ENCODE peak calls at places on chromosome 6, in ten cellular contexts. One of them, this sample, is unnamed.

GRCh38 chr6:154721460-154721859 is 11.8 kb upstream of the SCAF8 start:
- DNase-seq in occipital lobe: no peak
- DNase-seq in LoVo: peak; percentile 34
- DNase-seq in testis: no peak
- DNase-seq in ovary: no peak
- DNase-seq in HFFc6: peak; percentile 76
- DNase-seq in activated B cell treated with CpG ODN at 0.5 μM for 24 hours: no peak
- DNase-seq in choroid plexus epithelial cell: peak; percentile 83
- DNase-seq in AG08396: peak; percentile 28
- DNase-seq in NK-92 treated with Interleukin-12 subunit alpha and Interleukin-12 subunit beta, amount 100 ng/mL, for 24 hours: no peak
- DNase-seq in this sample: no peak

GRCh38 chr6:48101277-48101676 is 9.7 kb downstream of the PTCHD4 start:
- DNase-seq in occipital lobe: no peak
- DNase-seq in LoVo: no peak
- DNase-seq in testis: no peak
- DNase-seq in ovary: no peak
- DNase-seq in HFFc6: no peak
- DNase-seq in activated B cell treated with CpG ODN at 0.5 μM for 24 hours: no peak
- DNase-seq in choroid plexus epithelial cell: peak; percentile 19
- DNase-seq in AG08396: no peak
- DNase-seq in NK-92 treated with Interleukin-12 subunit alpha and Interleukin-12 subunit beta, amount 100 ng/mL, for 24 hours: no peak
- DNase-seq in this sample: no peak

GRCh38 chr6:130240232-130240631 is 17.5 kb upstream of the SAMD3 start:
- DNase-seq in occipital lobe: no peak
- DNase-seq in LoVo: no peak
- DNase-seq in testis: no peak
- DNase-seq in ovary: no peak
- DNase-seq in HFFc6: peak; percentile 68
- DNase-seq in activated B cell treated with CpG ODN at 0.5 μM for 24 hours: no peak
- DNase-seq in choroid plexus epithelial cell: peak; percentile 80
- DNase-seq in AG08396: peak; percentile 66
- DNase-seq in NK-92 treated with Interleukin-12 subunit alpha and Interleukin-12 subunit beta, amount 100 ng/mL, for 24 hours: no peak
- DNase-seq in this sample: no peak

GRCh38 chr6:140380371-140381218 is 1006.1 kb upstream of the CITED2 start:
- DNase-seq in occipital lobe: no peak
- DNase-seq in LoVo: no peak
- DNase-seq in testis: no peak
- DNase-seq in ovary: no peak
- DNase-seq in HFFc6: no peak
- DNase-seq in activated B cell treated with CpG ODN at 0.5 μM for 24 hours: no peak
- DNase-seq in choroid plexus epithelial cell: peak; percentile 75
- DNase-seq in AG08396: no peak
- DNase-seq in NK-92 treated with Interleukin-12 subunit alpha and Interleukin-12 subunit beta, amount 100 ng/mL, for 24 hours: no peak
- DNase-seq in this sample: no peak

GRCh38 chr6:162090734-162091133 is 636.8 kb downstream of the PRKN start:
- DNase-seq in occipital lobe: no peak
- DNase-seq in LoVo: no peak
- DNase-seq in testis: no peak
- DNase-seq in ovary: no peak
- DNase-seq in HFFc6: no peak
- DNase-seq in activated B cell treated with CpG ODN at 0.5 μM for 24 hours: no peak
- DNase-seq in choroid plexus epithelial cell: peak; percentile 66
- DNase-seq in AG08396: no peak
- DNase-seq in NK-92 treated with Interleukin-12 subunit alpha and Interleukin-12 subunit beta, amount 100 ng/mL, for 24 hours: no peak
- DNase-seq in this sample: no peak

GRCh38 chr6:190596-191395 is 101.5 kb upstream of the DUSP22 start:
- DNase-seq in occipital lobe: no peak
- DNase-seq in LoVo: no peak
- DNase-seq in testis: peak; percentile 12
- DNase-seq in ovary: no peak
- DNase-seq in HFFc6: no peak
- DNase-seq in activated B cell treated with CpG ODN at 0.5 μM for 24 hours: no peak
- DNase-seq in choroid plexus epithelial cell: no peak
- DNase-seq in AG08396: no peak
- DNase-seq in NK-92 treated with Interleukin-12 subunit alpha and Interleukin-12 subunit beta, amount 100 ng/mL, for 24 hours: peak; percentile 13
- DNase-seq in this sample: peak; percentile 20

GRCh38 chr6:157276134-157276532 is 47.2 kb downstream of the TMEM242 start:
- DNase-seq in occipital lobe: no peak
- DNase-seq in LoVo: no peak
- DNase-seq in testis: no peak
- DNase-seq in ovary: no peak
- DNase-seq in HFFc6: no peak
- DNase-seq in activated B cell treated with CpG ODN at 0.5 μM for 24 hours: no peak
- DNase-seq in choroid plexus epithelial cell: no peak
- DNase-seq in AG08396: no peak
- DNase-seq in NK-92 treated with Interleukin-12 subunit alpha and Interleukin-12 subunit beta, amount 100 ng/mL, for 24 hours: no peak
- DNase-seq in this sample: no peak

GRCh38 chr6:131182991-131183425 is 47.7 kb downstream of the AKAP7 start:
- DNase-seq in occipital lobe: no peak
- DNase-seq in LoVo: no peak
- DNase-seq in testis: no peak
- DNase-seq in ovary: no peak
- DNase-seq in HFFc6: peak; percentile 42
- DNase-seq in activated B cell treated with CpG ODN at 0.5 μM for 24 hours: no peak
- DNase-seq in choroid plexus epithelial cell: peak; percentile 69
- DNase-seq in AG08396: peak; percentile 16
- DNase-seq in NK-92 treated with Interleukin-12 subunit alpha and Interleukin-12 subunit beta, amount 100 ng/mL, for 24 hours: no peak
- DNase-seq in this sample: peak; percentile 67

GRCh38 chr6:168865-169455 is 123.3 kb upstream of the DUSP22 start:
- DNase-seq in occipital lobe: no peak
- DNase-seq in LoVo: peak; percentile 55
- DNase-seq in testis: no peak
- DNase-seq in ovary: no peak
- DNase-seq in HFFc6: peak; percentile 55
- DNase-seq in activated B cell treated with CpG ODN at 0.5 μM for 24 hours: no peak
- DNase-seq in choroid plexus epithelial cell: peak; percentile 71
- DNase-seq in AG08396: peak; percentile 62
- DNase-seq in NK-92 treated with Interleukin-12 subunit alpha and Interleukin-12 subunit beta, amount 100 ng/mL, for 24 hours: no peak
- DNase-seq in this sample: peak; percentile 43

GRCh38 chr6:107490568-107491058 is 696 bp downstream of the SOBP start:
- DNase-seq in occipital lobe: no peak
- DNase-seq in LoVo: no peak
- DNase-seq in testis: peak; percentile 52
- DNase-seq in ovary: peak; percentile 26
- DNase-seq in HFFc6: no peak
- DNase-seq in activated B cell treated with CpG ODN at 0.5 μM for 24 hours: peak; percentile 17
- DNase-seq in choroid plexus epithelial cell: peak; percentile 2
- DNase-seq in AG08396: peak; percentile 29
- DNase-seq in NK-92 treated with Interleukin-12 subunit alpha and Interleukin-12 subunit beta, amount 100 ng/mL, for 24 hours: no peak
- DNase-seq in this sample: no peak

GRCh38 chr6:28525496-28526039 is at the start of gene GPX5:
- DNase-seq in occipital lobe: no peak
- DNase-seq in LoVo: no peak
- DNase-seq in testis: no peak
- DNase-seq in ovary: no peak
- DNase-seq in HFFc6: no peak
- DNase-seq in activated B cell treated with CpG ODN at 0.5 μM for 24 hours: no peak
- DNase-seq in choroid plexus epithelial cell: no peak
- DNase-seq in AG08396: no peak
- DNase-seq in NK-92 treated with Interleukin-12 subunit alpha and Interleukin-12 subunit beta, amount 100 ng/mL, for 24 hours: peak; percentile 4
- DNase-seq in this sample: no peak

GRCh38 chr6:43716099-43716498 is 28.5 kb upstream of the MRPS18A start:
- DNase-seq in occipital lobe: no peak
- DNase-seq in LoVo: no peak
- DNase-seq in testis: no peak
- DNase-seq in ovary: peak; percentile 76
- DNase-seq in HFFc6: no peak
- DNase-seq in activated B cell treated with CpG ODN at 0.5 μM for 24 hours: no peak
- DNase-seq in choroid plexus epithelial cell: peak; percentile 58
- DNase-seq in AG08396: no peak
- DNase-seq in NK-92 treated with Interleukin-12 subunit alpha and Interleukin-12 subunit beta, amount 100 ng/mL, for 24 hours: no peak
- DNase-seq in this sample: no peak

GRCh38 chr6:40585661-40586269 is 1.4 kb downstream of the LRFN2 start:
- DNase-seq in occipital lobe: no peak
- DNase-seq in LoVo: no peak
- DNase-seq in testis: no peak
- DNase-seq in ovary: no peak
- DNase-seq in HFFc6: no peak
- DNase-seq in activated B cell treated with CpG ODN at 0.5 μM for 24 hours: no peak
- DNase-seq in choroid plexus epithelial cell: no peak
- DNase-seq in AG08396: no peak
- DNase-seq in NK-92 treated with Interleukin-12 subunit alpha and Interleukin-12 subunit beta, amount 100 ng/mL, for 24 hours: no peak
- DNase-seq in this sample: no peak

GRCh38 chr6:168647271-168647670 is 206.3 kb downstream of the SMOC2 start:
- DNase-seq in occipital lobe: no peak
- DNase-seq in LoVo: no peak
- DNase-seq in testis: no peak
- DNase-seq in ovary: no peak
- DNase-seq in HFFc6: no peak
- DNase-seq in activated B cell treated with CpG ODN at 0.5 μM for 24 hours: no peak
- DNase-seq in choroid plexus epithelial cell: no peak
- DNase-seq in AG08396: no peak
- DNase-seq in NK-92 treated with Interleukin-12 subunit alpha and Interleukin-12 subunit beta, amount 100 ng/mL, for 24 hours: no peak
- DNase-seq in this sample: no peak

GRCh38 chr6:41571066-41571780 is 25.0 kb downstream of the FOXP4 start:
- DNase-seq in occipital lobe: no peak
- DNase-seq in LoVo: no peak
- DNase-seq in testis: no peak
- DNase-seq in ovary: no peak
- DNase-seq in HFFc6: no peak
- DNase-seq in activated B cell treated with CpG ODN at 0.5 μM for 24 hours: no peak
- DNase-seq in choroid plexus epithelial cell: no peak
- DNase-seq in AG08396: no peak
- DNase-seq in NK-92 treated with Interleukin-12 subunit alpha and Interleukin-12 subunit beta, amount 100 ng/mL, for 24 hours: no peak
- DNase-seq in this sample: no peak

GRCh38 chr6:110902091-110902490 is 27.5 kb downstream of the AMD1 start:
- DNase-seq in occipital lobe: no peak
- DNase-seq in LoVo: no peak
- DNase-seq in testis: no peak
- DNase-seq in ovary: no peak
- DNase-seq in HFFc6: no peak
- DNase-seq in activated B cell treated with CpG ODN at 0.5 μM for 24 hours: no peak
- DNase-seq in choroid plexus epithelial cell: no peak
- DNase-seq in AG08396: no peak
- DNase-seq in NK-92 treated with Interleukin-12 subunit alpha and Interleukin-12 subunit beta, amount 100 ng/mL, for 24 hours: no peak
- DNase-seq in this sample: no peak

This sample was measured in Kasumi-1.